ENCODE peak calls at places on chromosomes 5 and 9, in seven cellular contexts. N is EL; C is hypothalamus; X is stimulated activated CD4-positive, alpha-beta T cell treated with anti-CD3 and anti-CD28 coated beads, Interleukin-15, amount 100 ng/mL, for 24 hours; Z is astrocyte of the spinal cord; M is NCI-H2029 treated with DMSO at 0.1 percent for 48 hours; D is fibroblast of lung. Q is an unnamed sample.

GRCh38 chr9:78314953-78315870 is 18.3 kb downstream of the PSAT1 start:
- DNase-seq in N (peak), C (no peak), X (no peak), Z (peak), M (peak), D (peak), Q (no peak)

GRCh38 chr5:123735384-123735783 is 223.4 kb downstream of the CSNK1G3 start:
- DNase-seq in N (no peak), C (no peak), X (no peak), Z (no peak), M (no peak), D (no peak), Q (no peak)

GRCh38 chr5:167012281-167013034 is 1279.0 kb upstream of the WWC1 start:
- DNase-seq in N (no peak), C (no peak), X (no peak), Z (peak), M (no peak), D (peak), Q (no peak)

GRCh38 chr5:73867344-73868335 is 241.6 kb downstream of the ARHGEF28 start:
- DNase-seq in N (peak), C (no peak), X (no peak), Z (peak), M (no peak), D (peak), Q (no peak)

GRCh38 chr9:107173422-107174180 is 109.5 kb upstream of the RAD23B start:
- DNase-seq in N (no peak), C (no peak), X (no peak), Z (no peak), M (no peak), D (no peak), Q (no peak)

GRCh38 chr9:13171261-13171660 is 108.2 kb downstream of the MPDZ start:
- DNase-seq in N (no peak), C (no peak), X (no peak), Z (no peak), M (no peak), D (peak), Q (no peak)

GRCh38 chr5:42943931-42944631 is 96.0 kb downstream of the ANXA2R start:
- DNase-seq in N (peak), C (no peak), X (no peak), Z (peak), M (no peak), D (peak), Q (no peak)

GRCh38 chr9:92468206-92468605 is 14.1 kb downstream of the ASPN start:
- DNase-seq in N (peak), C (peak), X (no peak), Z (no peak), M (no peak), D (peak), Q (no peak)

GRCh38 chr9:127049581-127049980 is 72.9 kb downstream of the ANGPTL2 start:
- DNase-seq in N (peak), C (no peak), X (no peak), Z (no peak), M (no peak), D (peak), Q (no peak)

GRCh38 chr5:179235416-179236400 is 109.6 kb downstream of the ADAMTS2 start:
- DNase-seq in N (no peak), C (no peak), X (no peak), Z (no peak), M (no peak), D (no peak), Q (no peak)

GRCh38 chr9:117091529-117091928 is 323.3 kb downstream of the ASTN2 start:
- DNase-seq in N (no peak), C (no peak), X (no peak), Z (no peak), M (no peak), D (no peak), Q (no peak)

GRCh38 chr5:106459541-106459940 is 1211.2 kb downstream of the EFNA5 start:
- DNase-seq in N (no peak), C (no peak), X (no peak), Z (peak), M (no peak), D (peak), Q (no peak)

GRCh38 chr9:118059520-118060278 is 355.5 kb downstream of the TLR4 start:
- DNase-seq in N (peak), C (peak), X (peak), Z (peak), M (no peak), D (peak), Q (no peak)

GRCh38 chr5:62190173-62190572 is 115.8 kb upstream of the KIF2A start:
- DNase-seq in N (no peak), C (no peak), X (no peak), Z (no peak), M (no peak), D (no peak), Q (no peak)

GRCh38 chr9:136358016-136358415 is 5.5 kb downstream of the DNLZ start:
- DNase-seq in N (no peak), C (no peak), X (no peak), Z (no peak), M (no peak), D (no peak), Q (no peak)

GRCh38 chr5:170736966-170737365 is 46.6 kb upstream of the GABRP start:
- DNase-seq in N (no peak), C (no peak), X (no peak), Z (no peak), M (no peak), D (no peak), Q (no peak)

GRCh38 chr9:127796225-127796813 is 6.4 kb upstream of the FPGS start:
- DNase-seq in N (peak), C (no peak), X (no peak), Z (no peak), M (peak), D (peak), Q (no peak)

GRCh38 chr9:84874583-84874982 is 205.1 kb downstream of the NTRK2 start:
- DNase-seq in N (peak), C (no peak), X (no peak), Z (no peak), M (no peak), D (peak), Q (no peak)

GRCh38 chr9:137095664-137096517 is 9.1 kb downstream of the MAN1B1 start:
- DNase-seq in N (no peak), C (no peak), X (peak), Z (no peak), M (no peak), D (no peak), Q (peak)

GRCh38 chr5:10649518-10650410 is 85.9 kb downstream of the ANKRD33B start:
- DNase-seq in N (no peak), C (no peak), X (no peak), Z (peak), M (no peak), D (peak), Q (no peak)

GRCh38 chr5:40089269-40089668 is 590.4 kb upstream of the PTGER4 start:
- DNase-seq in N (peak), C (no peak), X (no peak), Z (no peak), M (no peak), D (peak), Q (no peak)

GRCh38 chr5:150517272-150518152 is 9.6 kb downstream of the NDST1 start:
- DNase-seq in N (peak), C (peak), X (no peak), Z (peak), M (peak), D (peak), Q (no peak)

GRCh38 chr9:128341435-128341849 is 1.1 kb downstream of the SLC27A4 start:
- DNase-seq in N (peak), C (peak), X (peak), Z (peak), M (peak), D (peak), Q (peak)

GRCh38 chr5:6632324-6632930 is 417 bp downstream of the NSUN2 start:
- DNase-seq in N (peak), C (no peak), X (no peak), Z (peak), M (no peak), D (no peak), Q (peak)

GRCh38 chr9:137632432-137633161 is 13.8 kb downstream of the EHMT1 start:
- DNase-seq in N (no peak), C (no peak), X (no peak), Z (no peak), M (no peak), D (peak), Q (no peak)

GRCh38 chr9:99833735-99834134 is 12.1 kb downstream of the NR4A3 start:
- DNase-seq in N (no peak), C (no peak), X (no peak), Z (no peak), M (no peak), D (no peak), Q (no peak)

GRCh38 chr5:173452098-173452497 is 123.9 kb upstream of the STC2 start:
- DNase-seq in N (peak), C (no peak), X (no peak), Z (no peak), M (no peak), D (peak), Q (no peak)

GRCh38 chr9:19650292-19650691 is 138.5 kb downstream of the SLC24A2 start:
- DNase-seq in N (no peak), C (no peak), X (no peak), Z (no peak), M (no peak), D (no peak), Q (no peak)

GRCh38 chr9:16526380-16526779 is 344.1 kb downstream of the BNC2 start:
- DNase-seq in N (peak), C (no peak), X (no peak), Z (peak), M (no peak), D (peak), Q (no peak)

GRCh38 chr5:14190194-14191164 is 47.3 kb downstream of the TRIO start:
- DNase-seq in N (peak), C (no peak), X (no peak), Z (peak), M (peak), D (peak), Q (no peak)

GRCh38 chr9:32698706-32699277 is 63.3 kb upstream of the TAF1L start:
- DNase-seq in N (no peak), C (no peak), X (no peak), Z (no peak), M (no peak), D (peak), Q (no peak)

GRCh38 chr9:105007143-105007542 is 79.2 kb upstream of the ABCA1 start:
- DNase-seq in N (peak), C (peak), X (peak), Z (peak), M (no peak), D (peak), Q (no peak)

GRCh38 chr9:21964925-21965385 is 29.2 kb downstream of the CDKN2A start:
- DNase-seq in N (peak), C (no peak), X (peak), Z (peak), M (no peak), D (peak), Q (no peak)

GRCh38 chr5:93926831-93927600 is 185.6 kb upstream of the POU5F2 start:
- DNase-seq in N (peak), C (no peak), X (no peak), Z (peak), M (no peak), D (peak), Q (no peak)

GRCh38 chr9:37100750-37101149 is 19.6 kb upstream of the ZCCHC7 start:
- DNase-seq in N (no peak), C (no peak), X (no peak), Z (no peak), M (no peak), D (no peak), Q (no peak)

GRCh38 chr9:127589955-127590370 is 22.1 kb upstream of the STXBP1 start:
- DNase-seq in N (peak), C (peak), X (peak), Z (peak), M (peak), D (peak), Q (no peak)

GRCh38 chr5:103327893-103328292 is 69.3 kb downstream of the MACIR start:
- DNase-seq in N (no peak), C (no peak), X (no peak), Z (no peak), M (no peak), D (no peak), Q (no peak)

GRCh38 chr9:127895811-127896210 is 3.6 kb downstream of the ST6GALNAC6 start:
- DNase-seq in N (no peak), C (no peak), X (no peak), Z (no peak), M (no peak), D (no peak), Q (no peak)